ENCODE peak calls at places on chromosomes 13 and 19, in five cellular contexts. N is hepatic stellate cell; T is HTR-8/SVneo; P is EH; J is activated naive CD4-positive, alpha-beta T cell treated with anti-CD3 and anti-CD28 coated beads for 36 hours. U is an unnamed sample.

GRCh38 chr13:46521921-46522691 is 30.9 kb upstream of the LRCH1 start:
- DNase-seq in T (no peak), N (no peak), P (no peak), J (no peak), U (no peak)

GRCh38 chr13:94657167-94657566 is 55.2 kb downstream of the SOX21 start:
- DNase-seq in J (peak; percentile 30), P (no peak), N (no peak), T (no peak), U (peak; percentile 39)

GRCh38 chr19:2544576-2545415 is 68.9 kb downstream of the GADD45B start:
- DNase-seq in T (no peak), J (no peak), N (no peak), P (no peak), U (no peak)

GRCh38 chr13:109344552-109345157 is 441.7 kb downstream of the IRS2 start:
- DNase-seq in J (no peak), P (peak; percentile 83), T (peak; percentile 51), N (peak; percentile 73), U (no peak)

GRCh38 chr19:50607874-50608785 is 31.6 kb downstream of the SYT3 start:
- DNase-seq in J (peak; percentile 91), P (peak; percentile 52), N (peak; percentile 37), T (peak; percentile 84), U (peak; percentile 6)

GRCh38 chr19:4550479-4551050 is 8.9 kb downstream of the SEMA6B start:
- DNase-seq in J (no peak), P (no peak), N (no peak), T (no peak), U (no peak)

GRCh38 chr19:45253396-45254027 is 2.4 kb downstream of the MARK4 start:
- DNase-seq in P (peak; percentile 41), J (peak; percentile 14), T (no peak), N (peak; percentile 64), U (no peak)

GRCh38 chr13:27658569-27658968 is 36.9 kb downstream of the POLR1D start:
- DNase-seq in P (peak; percentile 54), J (no peak), N (no peak), T (peak; percentile 3), U (peak; percentile 21)

GRCh38 chr13:60152114-60152513 is 11.6 kb downstream of the DIAPH3 start:
- DNase-seq in T (no peak), J (no peak), P (no peak), N (no peak), U (no peak)

GRCh38 chr13:56837161-56837560 is 303.6 kb upstream of the PRR20A start:
- DNase-seq in J (no peak), P (no peak), T (no peak), N (no peak), U (no peak)

GRCh38 chr13:84812078-84812477 is 929.8 kb upstream of the SLITRK1 start:
- DNase-seq in N (no peak), J (no peak), T (no peak), P (no peak), U (no peak)

GRCh38 chr19:13849991-13850909 is 26.7 kb upstream of the NANOS3 start:
- DNase-seq in N (peak; percentile 70), J (peak; percentile 75), T (no peak), P (peak; percentile 81), U (no peak)

GRCh38 chr13:28329395-28330158 is 165.4 kb downstream of the FLT1 start:
- DNase-seq in T (no peak), J (no peak), N (peak; percentile 90), P (peak; percentile 99), U (peak; percentile 84)

GRCh38 chr13:28532226-28533048 is 37.5 kb upstream of the FLT1 start:
- DNase-seq in P (peak; percentile 50), J (no peak), T (no peak), N (peak; percentile 20), U (no peak)

GRCh38 chr19:34837262-34837661 is 64.2 kb upstream of the ZNF599 start:
- DNase-seq in J (no peak), N (no peak), P (peak; percentile 3), T (no peak), U (no peak)

GRCh38 chr13:80132741-80133601 is 208.0 kb downstream of the SPRY2 start:
- DNase-seq in T (peak; percentile 13), J (no peak), P (peak; percentile 74), N (peak; percentile 24), U (peak; percentile 45)

GRCh38 chr13:42364613-42365000 is 92.7 kb downstream of the AKAP11 start:
- DNase-seq in N (no peak), J (no peak), P (no peak), T (no peak), U (no peak)

GRCh38 chr13:104635879-104636278 is 1569.7 kb upstream of the SLC10A2 start:
- DNase-seq in P (no peak), T (no peak), J (no peak), N (no peak), U (no peak)

GRCh38 chr19:4988770-4989251 is 19.9 kb downstream of the KDM4B start:
- DNase-seq in J (no peak), N (peak; percentile 82), T (peak; percentile 51), P (peak; percentile 92), U (no peak)

GRCh38 chr19:38283261-38283660 is 18.9 kb downstream of the SPINT2 start:
- DNase-seq in N (no peak), J (no peak), P (no peak), T (no peak), U (no peak)

GRCh38 chr13:27130223-27131015 is 41.2 kb downstream of the USP12 start:
- DNase-seq in T (no peak), P (peak; percentile 66), N (no peak), J (no peak), U (no peak)

GRCh38 chr13:111280666-111281577 is 39.5 kb upstream of the TEX29 start:
- DNase-seq in N (peak; percentile 74), J (no peak), T (peak; percentile 7), P (peak; percentile 68), U (no peak)

GRCh38 chr19:8396563-8397203 is 6.5 kb downstream of the RAB11B start:
- DNase-seq in N (peak; percentile 80), T (peak; percentile 52), J (peak; percentile 80), P (peak; percentile 57), U (no peak)

GRCh38 chr13:98466634-98467236 is 110.2 kb downstream of the STK24 start:
- DNase-seq in T (peak; percentile 13), J (peak; percentile 60), P (peak; percentile 55), N (peak; percentile 74), U (no peak)

GRCh38 chr13:106311004-106311403 is 224.5 kb downstream of the EFNB2 start:
- DNase-seq in N (no peak), T (no peak), J (no peak), P (no peak), U (no peak)

GRCh38 chr19:18975011-18975410 is 34.0 kb upstream of the HOMER3 start:
- DNase-seq in N (no peak), J (no peak), P (peak; percentile 38), T (no peak), U (no peak)

GRCh38 chr19:35715981-35716734 is 1.6 kb upstream of the KMT2B start:
- DNase-seq in T (peak; percentile 57), J (peak; percentile 60), N (peak; percentile 82), P (peak; percentile 58), U (no peak)

GRCh38 chr13:71079638-71080037 is 787.4 kb downstream of the DACH1 start:
- DNase-seq in T (no peak), J (no peak), N (no peak), P (no peak), U (no peak)

GRCh38 chr19:2289714-2290435 is 7.9 kb upstream of the PEAK3 start:
- DNase-seq in T (no peak), J (peak; percentile 72), P (no peak), N (peak; percentile 66), U (no peak)

GRCh38 chr13:50357586-50358118 is 342.4 kb downstream of the KCNRG start:
- DNase-seq in N (peak; percentile 19), T (no peak), P (peak; percentile 54), J (no peak), U (peak; percentile 80)

GRCh38 chr19:45061965-45062364 is 14.3 kb downstream of the ZNF296 start:
- DNase-seq in J (no peak), N (no peak), P (no peak), T (no peak), U (no peak)

GRCh38 chr19:14006766-14007562 is 844 bp upstream of the RFX1 start:
- DNase-seq in P (no peak), N (peak; percentile 73), T (peak; percentile 83), J (no peak), U (no peak)

GRCh38 chr19:58361900-58362271 is 665 bp downstream of the ZNF497 start:
- DNase-seq in T (peak; percentile 47), P (no peak), N (no peak), J (peak; percentile 42), U (no peak)

GRCh38 chr13:79802389-79803140 is 321.6 kb downstream of the NDFIP2 start:
- DNase-seq in N (no peak), J (no peak), T (no peak), P (no peak), U (no peak)

GRCh38 chr13:29937836-29938235 is 87.4 kb upstream of the UBL3 start:
- DNase-seq in J (peak; percentile 61), T (no peak), N (no peak), P (no peak), U (no peak)

GRCh38 chr13:74077847-74078246 is 56.4 kb downstream of the KLF12 start:
- DNase-seq in P (peak; percentile 33), N (no peak), T (no peak), J (no peak), U (no peak)

GRCh38 chr19:16096281-16096855 is 15.3 kb upstream of the RAB8A start:
- DNase-seq in P (peak; percentile 35), J (no peak), N (no peak), T (no peak), U (no peak)

GRCh38 chr19:30703645-30704044 is 331.5 kb downstream of the ZNF536 start:
- DNase-seq in T (no peak), J (no peak), N (no peak), P (no peak), U (no peak)